ENCODE peak calls at places on chromosomes 16 and 17, in five cellular contexts. B, J, R, I and W are unnamed samples.

GRCh38 chr17:62898239-62898864 is 67.7 kb upstream of the TANC2 start:
- DNase-seq in R (no peak), I (no peak), J (no peak), B (no peak), W (no peak)

GRCh38 chr16:81445143-81445922 is 725 bp downstream of the CMIP start:
- DNase-seq in B (peak; percentile 77), I (no peak), R (peak; percentile 73), J (no peak), W (peak; percentile 57)

GRCh38 chr17:3972281-3972731 is 8.1 kb upstream of the ATP2A3 start:
- DNase-seq in B (no peak), R (no peak), J (no peak), I (no peak), W (no peak)

GRCh38 chr17:8481089-8481488 is 45.4 kb downstream of the NDEL1 start:
- DNase-seq in I (no peak), J (no peak), R (no peak), B (no peak), W (no peak)

GRCh38 chr16:87324411-87325275 is 7.5 kb upstream of the C16orf95 start:
- DNase-seq in B (peak; percentile 89), R (peak; percentile 46), J (no peak), I (no peak), W (peak; percentile 46)

GRCh38 chr16:81912395-81912794 is 98.9 kb downstream of the SDR42E1 start:
- DNase-seq in I (no peak), B (no peak), J (no peak), R (no peak), W (no peak)

GRCh38 chr16:995783-996182 is 14.2 kb downstream of the SOX8 start:
- DNase-seq in J (no peak), I (no peak), B (no peak), R (no peak), W (no peak)

GRCh38 chr17:33038740-33039139 is 47.1 kb downstream of the SPACA3 start:
- DNase-seq in R (peak; percentile 73), J (no peak), I (no peak), B (no peak), W (peak; percentile 14)

GRCh38 chr16:58299757-58300349 is 5.0 kb upstream of the PRSS54 start:
- DNase-seq in R (peak; percentile 38), B (no peak), J (no peak), I (no peak), W (peak; percentile 36)

GRCh38 chr16:88681709-88682451 is 4.4 kb downstream of the SNAI3 start:
- DNase-seq in B (peak; percentile 91), J (no peak), I (no peak), R (no peak), W (peak; percentile 97)

GRCh38 chr16:56864910-56865309 is at the start of gene SLC12A3:
- DNase-seq in R (no peak), J (no peak), B (no peak), I (no peak), W (no peak)

GRCh38 chr17:74840989-74841666 is 18.6 kb downstream of the GRIN2C start:
- DNase-seq in R (no peak), B (peak; percentile 63), J (no peak), I (peak; percentile 39), W (no peak)

GRCh38 chr17:11622468-11622867 is 24.2 kb downstream of the DNAH9 start:
- DNase-seq in I (no peak), J (no peak), R (no peak), B (no peak), W (no peak)

GRCh38 chr17:62630365-62631085 is 3.1 kb downstream of the MRC2 start:
- DNase-seq in R (no peak), I (no peak), J (no peak), B (no peak), W (no peak)

GRCh38 chr16:17647879-17648649 is 177.3 kb upstream of the XYLT1 start:
- DNase-seq in R (no peak), B (no peak), J (no peak), I (no peak), W (no peak)

GRCh38 chr17:78368348-78368747 is 8.5 kb upstream of the SOCS3 start:
- DNase-seq in B (no peak), R (no peak), I (no peak), J (no peak), W (no peak)

GRCh38 chr17:10681866-10682446 is 15.4 kb downstream of the SCO1 start:
- DNase-seq in B (no peak), R (no peak), I (no peak), J (peak; percentile 78), W (no peak)

GRCh38 chr17:44307387-44308186 is 814 bp upstream of the RUNDC3A start:
- DNase-seq in J (no peak), B (no peak), I (peak; percentile 57), R (peak; percentile 82), W (no peak)

GRCh38 chr16:52376677-52377300 is 170.2 kb downstream of the TOX3 start:
- DNase-seq in R (no peak), B (no peak), J (no peak), I (no peak), W (no peak)

GRCh38 chr17:7023576-7024401 is 939 bp downstream of the BCL6B start:
- DNase-seq in J (no peak), R (no peak), B (peak; percentile 92), I (peak; percentile 78), W (peak; percentile 94)

GRCh38 chr17:80270836-80271235 is 10.2 kb downstream of the RNF213 start:
- DNase-seq in R (peak; percentile 40), B (no peak), J (no peak), I (no peak), W (peak; percentile 46)

GRCh38 chr16:10277597-10277996 is 95.4 kb upstream of the GRIN2A start:
- DNase-seq in J (no peak), R (no peak), I (no peak), B (no peak), W (no peak)

GRCh38 chr17:29683481-29683880 is 60.8 kb upstream of the CORO6 start:
- DNase-seq in J (no peak), B (no peak), R (no peak), I (no peak), W (no peak)

GRCh38 chr16:81040837-81041236 is 5.2 kb downstream of the ATMIN start:
- DNase-seq in I (no peak), B (no peak), R (no peak), J (no peak), W (no peak)

GRCh38 chr17:38982858-38983746 is 15.9 kb upstream of the FBXO47 start:
- DNase-seq in I (peak; percentile 43), R (peak; percentile 68), B (peak; percentile 57), J (no peak), W (peak; percentile 75)

GRCh38 chr16:15948532-15949209 is 745 bp upstream of the ABCC1 start:
- DNase-seq in B (peak; percentile 55), J (no peak), R (no peak), I (no peak), W (peak; percentile 81)

GRCh38 chr17:76598004-76598439 is 12.4 kb upstream of the ST6GALNAC2 start:
- DNase-seq in B (no peak), R (no peak), I (no peak), J (no peak), W (no peak)

GRCh38 chr16:73058221-73058615 is 10.3 kb upstream of the ZFHX3 start:
- DNase-seq in I (no peak), R (peak; percentile 63), J (no peak), B (peak; percentile 89), W (peak; percentile 70)

GRCh38 chr16:59205403-59205802 is 471.3 kb upstream of the GOT2 start:
- DNase-seq in B (no peak), I (no peak), J (no peak), R (no peak), W (no peak)